ENCODE peak calls at places on chromosomes 4 and X, in eight cellular contexts. One of them, this sample, is unnamed.
A peak's percentile ranks its signal among the peaks of the same experiment; 100 is the strongest.

GRCh38 chrX:129654652-129655546 is at the start of gene APLN:
- DNase-seq in NCI-H2081: no peak
- DNase-seq in activated naive CD4-positive, alpha-beta T cell treated with Interleukin-2 at 50 U/mL for 16 hours: peak; percentile 11
- DNase-seq in H9: no peak
- DNase-seq in AG04449: no peak
- DNase-seq in mucosa of descending colon: peak; percentile 47
- DNase-seq in GM12891: no peak
- DNase-seq in thoracic aorta: no peak
- DNase-seq in this sample: no peak

GRCh38 chr4:147733614-147734344 is 1.9 kb downstream of the ARHGAP10 start:
- DNase-seq in AG04449: no peak
- DNase-seq in H9: no peak
- DNase-seq in NCI-H2081: no peak
- DNase-seq in thoracic aorta: no peak
- DNase-seq in GM12891: no peak
- DNase-seq in activated naive CD4-positive, alpha-beta T cell treated with Interleukin-2 at 50 U/mL for 16 hours: no peak
- DNase-seq in mucosa of descending colon: no peak
- DNase-seq in this sample: no peak

GRCh38 chr4:109962401-109962800 is 49.7 kb downstream of the EGF start:
- DNase-seq in GM12891: no peak
- DNase-seq in thoracic aorta: no peak
- DNase-seq in AG04449: no peak
- DNase-seq in NCI-H2081: no peak
- DNase-seq in mucosa of descending colon: no peak
- DNase-seq in activated naive CD4-positive, alpha-beta T cell treated with Interleukin-2 at 50 U/mL for 16 hours: no peak
- DNase-seq in H9: no peak
- DNase-seq in this sample: no peak

GRCh38 chr4:173370477-173371291 is at the start of gene SAP30:
- DNase-seq in AG04449: peak; percentile 91
- DNase-seq in H9: peak; percentile 99
- DNase-seq in activated naive CD4-positive, alpha-beta T cell treated with Interleukin-2 at 50 U/mL for 16 hours: peak; percentile 96
- DNase-seq in thoracic aorta: peak; percentile 98
- DNase-seq in GM12891: peak; percentile 65
- DNase-seq in mucosa of descending colon: peak; percentile 99
- DNase-seq in NCI-H2081: peak; percentile 92
- DNase-seq in this sample: peak; percentile 71

GRCh38 chr4:154506253-154506652 is 14.7 kb upstream of the DCHS2 start:
- DNase-seq in thoracic aorta: no peak
- DNase-seq in NCI-H2081: peak; percentile 27
- DNase-seq in H9: no peak
- DNase-seq in GM12891: no peak
- DNase-seq in activated naive CD4-positive, alpha-beta T cell treated with Interleukin-2 at 50 U/mL for 16 hours: no peak
- DNase-seq in AG04449: no peak
- DNase-seq in mucosa of descending colon: no peak
- DNase-seq in this sample: no peak

GRCh38 chrX:72030431-72030830 is 101.3 kb downstream of the RTL5 start:
- DNase-seq in AG04449: no peak
- DNase-seq in NCI-H2081: no peak
- DNase-seq in activated naive CD4-positive, alpha-beta T cell treated with Interleukin-2 at 50 U/mL for 16 hours: no peak
- DNase-seq in H9: peak; percentile 1
- DNase-seq in GM12891: no peak
- DNase-seq in mucosa of descending colon: no peak
- DNase-seq in thoracic aorta: no peak
- DNase-seq in this sample: no peak

GRCh38 chr4:124279741-124280140 is 432.8 kb downstream of the ANKRD50 start:
- DNase-seq in GM12891: no peak
- DNase-seq in NCI-H2081: peak; percentile 49
- DNase-seq in H9: no peak
- DNase-seq in mucosa of descending colon: no peak
- DNase-seq in thoracic aorta: no peak
- DNase-seq in AG04449: no peak
- DNase-seq in activated naive CD4-positive, alpha-beta T cell treated with Interleukin-2 at 50 U/mL for 16 hours: no peak
- DNase-seq in this sample: no peak

GRCh38 chr4:145480257-145480656 is 1.4 kb upstream of the SMAD1 start:
- DNase-seq in AG04449: no peak
- DNase-seq in NCI-H2081: no peak
- DNase-seq in GM12891: no peak
- DNase-seq in mucosa of descending colon: no peak
- DNase-seq in thoracic aorta: no peak
- DNase-seq in H9: no peak
- DNase-seq in activated naive CD4-positive, alpha-beta T cell treated with Interleukin-2 at 50 U/mL for 16 hours: no peak
- DNase-seq in this sample: no peak

GRCh38 chrX:130172127-130172834 is 519 bp downstream of the RAB33A start:
- DNase-seq in AG04449: no peak
- DNase-seq in GM12891: no peak
- DNase-seq in NCI-H2081: no peak
- DNase-seq in mucosa of descending colon: peak; percentile 24
- DNase-seq in thoracic aorta: no peak
- DNase-seq in H9: no peak
- DNase-seq in activated naive CD4-positive, alpha-beta T cell treated with Interleukin-2 at 50 U/mL for 16 hours: no peak
- DNase-seq in this sample: no peak

GRCh38 chr4:7806080-7806630 is 133.5 kb downstream of the AFAP1 start:
- DNase-seq in thoracic aorta: no peak
- DNase-seq in GM12891: no peak
- DNase-seq in activated naive CD4-positive, alpha-beta T cell treated with Interleukin-2 at 50 U/mL for 16 hours: no peak
- DNase-seq in H9: peak; percentile 45
- DNase-seq in AG04449: no peak
- DNase-seq in NCI-H2081: no peak
- DNase-seq in mucosa of descending colon: no peak
- DNase-seq in this sample: no peak

GRCh38 chr4:6275898-6276563 is 6.4 kb downstream of the WFS1 start:
- DNase-seq in H9: no peak
- DNase-seq in GM12891: no peak
- DNase-seq in mucosa of descending colon: no peak
- DNase-seq in AG04449: no peak
- DNase-seq in activated naive CD4-positive, alpha-beta T cell treated with Interleukin-2 at 50 U/mL for 16 hours: no peak
- DNase-seq in NCI-H2081: no peak
- DNase-seq in thoracic aorta: no peak
- DNase-seq in this sample: no peak

GRCh38 chr4:16075061-16075460 is 8.8 kb downstream of the PROM1 start:
- DNase-seq in H9: no peak
- DNase-seq in AG04449: no peak
- DNase-seq in GM12891: no peak
- DNase-seq in mucosa of descending colon: no peak
- DNase-seq in thoracic aorta: no peak
- DNase-seq in NCI-H2081: no peak
- DNase-seq in activated naive CD4-positive, alpha-beta T cell treated with Interleukin-2 at 50 U/mL for 16 hours: no peak
- DNase-seq in this sample: no peak

GRCh38 chr4:182875471-182875870 is 41.7 kb downstream of the DCTD start:
- DNase-seq in GM12891: no peak
- DNase-seq in mucosa of descending colon: no peak
- DNase-seq in NCI-H2081: no peak
- DNase-seq in H9: no peak
- DNase-seq in activated naive CD4-positive, alpha-beta T cell treated with Interleukin-2 at 50 U/mL for 16 hours: no peak
- DNase-seq in AG04449: no peak
- DNase-seq in thoracic aorta: no peak
- DNase-seq in this sample: no peak

GRCh38 chrX:131083510-131084142 is 25.5 kb downstream of the ARHGAP36 start:
- DNase-seq in H9: no peak
- DNase-seq in AG04449: no peak
- DNase-seq in thoracic aorta: no peak
- DNase-seq in GM12891: no peak
- DNase-seq in mucosa of descending colon: no peak
- DNase-seq in NCI-H2081: no peak
- DNase-seq in activated naive CD4-positive, alpha-beta T cell treated with Interleukin-2 at 50 U/mL for 16 hours: no peak
- DNase-seq in this sample: no peak

GRCh38 chr4:168357941-168358340 is 39.4 kb upstream of the DDX60 start:
- DNase-seq in thoracic aorta: no peak
- DNase-seq in H9: no peak
- DNase-seq in AG04449: no peak
- DNase-seq in GM12891: no peak
- DNase-seq in activated naive CD4-positive, alpha-beta T cell treated with Interleukin-2 at 50 U/mL for 16 hours: no peak
- DNase-seq in NCI-H2081: no peak
- DNase-seq in mucosa of descending colon: no peak
- DNase-seq in this sample: no peak

GRCh38 chr4:80989921-80990544 is 40.5 kb upstream of the BMP3 start:
- DNase-seq in activated naive CD4-positive, alpha-beta T cell treated with Interleukin-2 at 50 U/mL for 16 hours: no peak
- DNase-seq in thoracic aorta: no peak
- DNase-seq in NCI-H2081: peak; percentile 28
- DNase-seq in mucosa of descending colon: no peak
- DNase-seq in AG04449: peak; percentile 19
- DNase-seq in GM12891: peak; percentile 4
- DNase-seq in H9: no peak
- DNase-seq in this sample: peak; percentile 4

GRCh38 chr4:153790962-153791551 is 2.2 kb upstream of the SFRP2 start:
- DNase-seq in GM12891: no peak
- DNase-seq in NCI-H2081: no peak
- DNase-seq in mucosa of descending colon: peak; percentile 35
- DNase-seq in AG04449: no peak
- DNase-seq in thoracic aorta: no peak
- DNase-seq in activated naive CD4-positive, alpha-beta T cell treated with Interleukin-2 at 50 U/mL for 16 hours: peak; percentile 35
- DNase-seq in H9: peak; percentile 91
- DNase-seq in this sample: no peak

GRCh38 chr4:138439143-138439581 is 197.0 kb upstream of the SLC7A11 start:
- DNase-seq in activated naive CD4-positive, alpha-beta T cell treated with Interleukin-2 at 50 U/mL for 16 hours: no peak
- DNase-seq in GM12891: no peak
- DNase-seq in mucosa of descending colon: no peak
- DNase-seq in H9: no peak
- DNase-seq in thoracic aorta: no peak
- DNase-seq in AG04449: no peak
- DNase-seq in NCI-H2081: no peak
- DNase-seq in this sample: no peak

GRCh38 chr4:37734989-37735388 is 48.8 kb upstream of the RELL1 start:
- DNase-seq in mucosa of descending colon: no peak
- DNase-seq in H9: no peak
- DNase-seq in AG04449: no peak
- DNase-seq in NCI-H2081: no peak
- DNase-seq in thoracic aorta: no peak
- DNase-seq in activated naive CD4-positive, alpha-beta T cell treated with Interleukin-2 at 50 U/mL for 16 hours: no peak
- DNase-seq in GM12891: no peak
- DNase-seq in this sample: no peak

GRCh38 chr4:39279416-39279815 is 86.7 kb downstream of the RFC1 start:
- DNase-seq in AG04449: no peak
- DNase-seq in GM12891: no peak
- DNase-seq in mucosa of descending colon: no peak
- DNase-seq in activated naive CD4-positive, alpha-beta T cell treated with Interleukin-2 at 50 U/mL for 16 hours: no peak
- DNase-seq in NCI-H2081: no peak
- DNase-seq in H9: no peak
- DNase-seq in thoracic aorta: no peak
- DNase-seq in this sample: no peak

GRCh38 chr4:19304028-19304427 is 947.7 kb upstream of the SLIT2 start:
- DNase-seq in mucosa of descending colon: no peak
- DNase-seq in NCI-H2081: no peak
- DNase-seq in AG04449: no peak
- DNase-seq in GM12891: no peak
- DNase-seq in H9: no peak
- DNase-seq in activated naive CD4-positive, alpha-beta T cell treated with Interleukin-2 at 50 U/mL for 16 hours: no peak
- DNase-seq in thoracic aorta: no peak
- DNase-seq in this sample: no peak

GRCh38 chrX:139902559-139902958 is 30.3 kb downstream of the ATP11C start:
- DNase-seq in activated naive CD4-positive, alpha-beta T cell treated with Interleukin-2 at 50 U/mL for 16 hours: no peak
- DNase-seq in mucosa of descending colon: no peak
- DNase-seq in H9: no peak
- DNase-seq in AG04449: no peak
- DNase-seq in thoracic aorta: no peak
- DNase-seq in GM12891: no peak
- DNase-seq in NCI-H2081: no peak
- DNase-seq in this sample: no peak

GRCh38 chr4:123327846-123328447 is 68.6 kb upstream of the SPRY1 start:
- DNase-seq in H9: no peak
- DNase-seq in thoracic aorta: no peak
- DNase-seq in AG04449: no peak
- DNase-seq in GM12891: no peak
- DNase-seq in NCI-H2081: no peak
- DNase-seq in mucosa of descending colon: no peak
- DNase-seq in activated naive CD4-positive, alpha-beta T cell treated with Interleukin-2 at 50 U/mL for 16 hours: no peak
- DNase-seq in this sample: no peak

GRCh38 chr4:25702848-25703247 is 47.2 kb downstream of the SLC34A2 start:
- DNase-seq in activated naive CD4-positive, alpha-beta T cell treated with Interleukin-2 at 50 U/mL for 16 hours: no peak
- DNase-seq in NCI-H2081: peak; percentile 12
- DNase-seq in H9: no peak
- DNase-seq in thoracic aorta: no peak
- DNase-seq in GM12891: no peak
- DNase-seq in AG04449: peak; percentile 33
- DNase-seq in mucosa of descending colon: no peak
- DNase-seq in this sample: no peak